ENCODE peak calls at places on chromosomes 6 and 20, in eight cellular contexts. C, T, A, K, S, M, N and J are unnamed samples.

GRCh38 chr6:44268095-44268628 is 2.1 kb upstream of the TMEM151B start:
- DNase-seq in C (no peak), T (peak), A (no peak), K (no peak), S (peak), M (peak), N (peak), J (peak)

GRCh38 chr20:34558320-34559202 is at the start of gene MAP1LC3A:
- DNase-seq in C (peak), T (peak), A (peak), K (no peak), S (peak), M (no peak), N (peak), J (peak)

GRCh38 chr6:7243188-7243942 is 69.6 kb downstream of the SSR1 start:
- DNase-seq in C (no peak), T (peak), A (no peak), K (peak), S (peak), M (peak), N (peak), J (peak)

GRCh38 chr20:13588049-13588448 is 50.7 kb downstream of the TASP1 start:
- DNase-seq in C (no peak), T (no peak), A (no peak), K (no peak), S (no peak), M (no peak), N (no peak), J (no peak)

GRCh38 chr6:149164199-149164745 is 153.2 kb upstream of the TAB2 start:
- DNase-seq in C (no peak), T (no peak), A (no peak), K (no peak), S (no peak), M (no peak), N (no peak), J (no peak)

GRCh38 chr6:11475019-11475418 is 62.5 kb upstream of the TMEM170B start:
- DNase-seq in C (no peak), T (no peak), A (no peak), K (no peak), S (no peak), M (no peak), N (no peak), J (no peak)

GRCh38 chr6:134240664-134241431 is 77.1 kb downstream of the SGK1 start:
- DNase-seq in C (peak), T (peak), A (peak), K (peak), S (no peak), M (peak), N (peak), J (no peak)

GRCh38 chr20:35359335-35359997 is 52.3 kb downstream of the UQCC1 start:
- DNase-seq in C (no peak), T (no peak), A (no peak), K (no peak), S (no peak), M (no peak), N (no peak), J (no peak)

GRCh38 chr6:108260126-108260808 is 573 bp downstream of the SNX3 start:
- DNase-seq in C (peak), T (no peak), A (no peak), K (peak), S (peak), M (peak), N (peak), J (peak)

GRCh38 chr6:12269100-12269499 is 21.1 kb upstream of the EDN1 start:
- DNase-seq in C (no peak), T (no peak), A (no peak), K (no peak), S (no peak), M (peak), N (no peak), J (no peak)

GRCh38 chr6:40996591-40997247 is 42.3 kb downstream of the UNC5CL start:
- DNase-seq in C (no peak), T (no peak), A (no peak), K (no peak), S (peak), M (no peak), N (no peak), J (peak)

GRCh38 chr6:125192610-125192930 is 39.0 kb downstream of the TPD52L1 start:
- DNase-seq in C (no peak), T (no peak), A (no peak), K (no peak), S (no peak), M (no peak), N (no peak), J (no peak)

GRCh38 chr6:112010328-112010727 is 43.6 kb upstream of the CCN6 start:
- DNase-seq in C (no peak), T (no peak), A (no peak), K (no peak), S (no peak), M (no peak), N (no peak), J (no peak)

GRCh38 chr6:138336221-138336620 is 41.5 kb upstream of the SMIM28 start:
- DNase-seq in C (no peak), T (no peak), A (no peak), K (no peak), S (no peak), M (no peak), N (no peak), J (no peak)

GRCh38 chr20:19412254-19412653 is 199.8 kb downstream of the SLC24A3 start:
- DNase-seq in C (no peak), T (no peak), A (no peak), K (no peak), S (no peak), M (no peak), N (no peak), J (no peak)

GRCh38 chr6:92550501-92550900 is 868.9 kb downstream of the EPHA7 start:
- DNase-seq in C (no peak), T (no peak), A (no peak), K (no peak), S (no peak), M (no peak), N (no peak), J (no peak)

GRCh38 chr6:4351857-4352669 is 216.7 kb upstream of the ECI2 start:
- DNase-seq in C (peak), T (no peak), A (peak), K (peak), S (peak), M (no peak), N (no peak), J (peak)

GRCh38 chr6:134853111-134854055 is 96.5 kb downstream of the ALDH8A1 start:
- DNase-seq in C (no peak), T (no peak), A (no peak), K (peak), S (no peak), M (no peak), N (no peak), J (peak)

GRCh38 chr6:116387374-116387773 is 16.6 kb downstream of the DSE start:
- DNase-seq in C (no peak), T (no peak), A (no peak), K (peak), S (peak), M (no peak), N (no peak), J (peak)

GRCh38 chr6:124973780-124974179 is 11.5 kb downstream of the RNF217 start:
- DNase-seq in C (no peak), T (no peak), A (no peak), K (no peak), S (no peak), M (no peak), N (no peak), J (no peak)

GRCh38 chr20:36105731-36106226 is 48.8 kb upstream of the EPB41L1 start:
- DNase-seq in C (no peak), T (no peak), A (no peak), K (no peak), S (peak), M (no peak), N (no peak), J (no peak)

GRCh38 chr6:29465279-29465678 is 8.3 kb downstream of the OR2H1 start:
- DNase-seq in C (no peak), T (no peak), A (no peak), K (no peak), S (no peak), M (no peak), N (no peak), J (no peak)